ENCODE peak calls at places on chromosome 5, in seven cellular contexts. A is left lung, Q is glutamatergic neuron, Z is small intestine, B is EH, P is G401, E is endothelial cell of umbilical vein. C is an unnamed sample.

GRCh38 chr5:98518754-98519153 is 254.7 kb upstream of the RGMB start:
- DNase-seq in A (no peak), Q (no peak), Z (peak), B (no peak), P (no peak), E (no peak), C (no peak)

GRCh38 chr5:65199988-65200668 is 281.6 kb downstream of the ADAMTS6 start:
- DNase-seq in A (no peak), Q (no peak), Z (no peak), B (peak), P (no peak), E (peak), C (no peak)

GRCh38 chr5:42951847-42952411 is 88.2 kb downstream of the ANXA2R start:
- DNase-seq in A (peak), Q (no peak), Z (peak), B (peak), P (no peak), E (peak), C (no peak)

GRCh38 chr5:158414780-158415179 is 555.8 kb upstream of the CLINT1 start:
- DNase-seq in A (no peak), Q (no peak), Z (no peak), B (peak), P (no peak), E (peak), C (no peak)

GRCh38 chr5:31064215-31064614 is 129.3 kb upstream of the CDH6 start:
- DNase-seq in A (no peak), Q (no peak), Z (no peak), B (no peak), P (no peak), E (no peak), C (no peak)

GRCh38 chr5:81989204-81989603 is 17.4 kb downstream of the ATG10 start:
- DNase-seq in A (no peak), Q (no peak), Z (no peak), B (no peak), P (no peak), E (no peak), C (no peak)

GRCh38 chr5:81763294-81763928 is 12.5 kb upstream of the SSBP2 start:
- DNase-seq in A (no peak), Q (no peak), Z (no peak), B (no peak), P (no peak), E (no peak), C (no peak)

GRCh38 chr5:36374275-36374862 is 72.7 kb upstream of the RANBP3L start:
- DNase-seq in A (peak), Q (no peak), Z (no peak), B (peak), P (peak), E (no peak), C (no peak)

GRCh38 chr5:50738864-50739263 is 72.4 kb downstream of the PARP8 start:
- DNase-seq in A (no peak), Q (no peak), Z (no peak), B (no peak), P (no peak), E (no peak), C (no peak)

GRCh38 chr5:135391869-135392255 is 7.2 kb downstream of the MACROH2A1 start:
- DNase-seq in A (no peak), Q (no peak), Z (peak), B (peak), P (no peak), E (no peak), C (no peak)

GRCh38 chr5:150497274-150497988 is 10.5 kb upstream of the NDST1 start:
- DNase-seq in A (no peak), Q (peak), Z (peak), B (peak), P (no peak), E (peak), C (no peak)

GRCh38 chr5:180290568-180291233 is 1.2 kb downstream of the MAPK9 start:
- DNase-seq in A (no peak), Q (no peak), Z (no peak), B (no peak), P (no peak), E (peak), C (no peak)

GRCh38 chr5:124264499-124264898 is 481.9 kb downstream of the ZNF608 start:
- DNase-seq in A (no peak), Q (no peak), Z (no peak), B (no peak), P (no peak), E (no peak), C (no peak)

GRCh38 chr5:59038169-59039002 is 455.5 kb downstream of the RAB3C start:
- DNase-seq in A (no peak), Q (no peak), Z (no peak), B (peak), P (no peak), E (no peak), C (peak)

GRCh38 chr5:153463806-153464205 is 26.7 kb upstream of the GRIA1 start:
- DNase-seq in A (no peak), Q (no peak), Z (no peak), B (peak), P (no peak), E (no peak), C (no peak)

GRCh38 chr5:148970228-148970627 is 92.6 kb downstream of the SH3TC2 start:
- DNase-seq in A (no peak), Q (no peak), Z (no peak), B (no peak), P (peak), E (no peak), C (no peak)

GRCh38 chr5:154166901-154167791 is 23.4 kb upstream of the GALNT10 start:
- DNase-seq in A (no peak), Q (no peak), Z (no peak), B (no peak), P (no peak), E (no peak), C (no peak)

GRCh38 chr5:36414869-36415282 is 113.2 kb upstream of the RANBP3L start:
- DNase-seq in A (no peak), Q (no peak), Z (peak), B (peak), P (peak), E (peak), C (no peak)

GRCh38 chr5:125823572-125823971 is 599.6 kb upstream of the GRAMD2B start:
- DNase-seq in A (no peak), Q (no peak), Z (no peak), B (no peak), P (no peak), E (no peak), C (no peak)

GRCh38 chr5:125870271-125870670 is 552.9 kb upstream of the GRAMD2B start:
- DNase-seq in A (no peak), Q (no peak), Z (no peak), B (peak), P (no peak), E (no peak), C (no peak)

GRCh38 chr5:50667653-50668403 is 1.4 kb downstream of the PARP8 start:
- DNase-seq in A (peak), Q (peak), Z (peak), B (peak), P (no peak), E (peak), C (peak)

GRCh38 chr5:34838785-34839714 is at the start of gene TTC23L:
- DNase-seq in A (peak), Q (peak), Z (peak), B (peak), P (peak), E (peak), C (peak)

GRCh38 chr5:78821519-78821918 is 163.6 kb downstream of the ARSB start:
- DNase-seq in A (no peak), Q (no peak), Z (no peak), B (peak), P (no peak), E (no peak), C (no peak)